ENCODE peak calls at places on chromosomes 2 and 18, in four cellular contexts. P, O, B and E are unnamed samples. For H3K4me1, the result is how much of the 10 kb centered on the place peaks cover.

GRCh38 chr2:177673602-177674595 is 281.3 kb downstream of the AGPS start:
- DNase-seq in P (no peak), O (no peak), B (no peak), E (no peak)

GRCh38 chr2:171706152-171706803 is 19.0 kb downstream of the DYNC1I2 start:
- DNase-seq in P (no peak), O (no peak), B (no peak), E (peak)

GRCh38 chr18:435940-436339 is 64.6 kb downstream of the COLEC12 start:
- DNase-seq in P (no peak), O (no peak), B (no peak), E (no peak)

GRCh38 chr2:65518751-65519150 is 86.4 kb upstream of the SPRED2 start:
- DNase-seq in P (no peak), O (no peak), B (no peak), E (no peak)

GRCh38 chr2:75729861-75730260 is 19.1 kb upstream of the GCFC2 start:
- DNase-seq in P (no peak), O (no peak), B (no peak), E (no peak)

GRCh38 chr2:212124597-212124996 is 414.0 kb downstream of the ERBB4 start:
- DNase-seq in P (no peak), O (no peak), B (no peak), E (no peak)

GRCh38 chr2:204628926-204629661 is 83.8 kb downstream of the PARD3B start:
- DNase-seq in P (no peak), O (no peak), B (no peak), E (no peak)

GRCh38 chr2:3805120-3805519 is 101.7 kb downstream of the DCDC2C start:
- DNase-seq in P (no peak), O (no peak), B (no peak), E (no peak)

GRCh38 chr18:22705328-22705727 is 227.8 kb upstream of the RBBP8 start:
- DNase-seq in P (no peak), O (no peak), B (no peak), E (no peak)

GRCh38 chr2:171149986-171150693 is 10.6 kb downstream of the TLK1 start:
- DNase-seq in P (no peak), O (no peak), B (no peak), E (no peak)

GRCh38 chr18:67475673-67476072 is 40.8 kb downstream of the DSEL start:
- DNase-seq in P (no peak), O (no peak), B (no peak), E (no peak)

GRCh38 chr2:186347472-186347871 is 138.6 kb upstream of the ZC3H15 start:
- DNase-seq in P (no peak), O (no peak), B (no peak), E (no peak)

GRCh38 chr2:165967746-165968145 is 14.2 kb upstream of the TTC21B start:
- DNase-seq in P (no peak), O (no peak), B (no peak), E (no peak)

GRCh38 chr2:88055049-88055435 is 541 bp downstream of the KRCC1 start:
- DNase-seq in P (no peak), O (peak), B (no peak), E (no peak)

GRCh38 chr2:170394988-170395387 is 217.0 kb downstream of the MYO3B start:
- DNase-seq in P (no peak), O (no peak), B (no peak), E (no peak)

DNA sequence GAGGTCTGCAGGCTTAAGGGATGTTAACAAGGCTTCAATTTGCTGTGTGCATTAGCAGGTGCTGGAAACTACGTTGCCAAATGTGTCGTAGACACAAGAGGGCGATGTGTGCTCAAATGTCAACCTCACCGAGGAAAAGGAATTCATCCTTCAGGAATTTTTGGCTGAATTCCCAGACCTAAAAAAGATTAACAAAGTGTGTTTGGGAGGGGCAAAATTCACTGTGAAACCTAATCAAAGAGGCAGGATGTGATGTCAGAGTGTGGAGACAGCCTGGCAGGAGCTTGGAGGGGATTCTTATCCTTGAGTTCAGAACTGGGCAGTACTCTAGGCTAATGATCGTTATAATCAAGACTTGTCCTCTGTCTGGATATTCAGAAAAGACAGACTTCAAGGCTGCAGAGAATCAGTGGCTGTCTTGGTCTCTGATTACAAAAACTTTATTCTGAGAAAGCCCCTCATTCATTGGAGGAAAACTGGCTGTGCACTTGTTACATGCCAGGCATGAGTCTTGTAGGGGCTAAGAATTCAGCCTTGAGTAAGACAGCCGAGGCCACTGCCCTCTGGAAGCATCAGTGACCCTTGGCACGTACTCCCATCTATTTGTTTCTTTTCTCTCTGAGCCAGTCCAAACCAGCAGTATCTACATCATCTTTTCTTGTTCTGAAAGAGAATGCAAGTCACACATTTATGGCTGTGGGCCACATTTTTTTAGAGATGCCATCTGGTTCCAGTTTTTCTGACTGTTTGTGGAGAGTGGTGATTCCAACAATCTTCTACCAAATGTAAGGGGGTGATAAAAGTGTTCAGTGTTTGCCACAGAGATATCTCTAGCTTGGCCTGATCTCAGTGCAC is 18.7 kb upstream of the SCYGR1 start:
- DNase-seq in P (no peak), O (peak), B (no peak), E (no peak)
- H3K27ac ChIP-seq in P (no peak), O (no peak), B (peak), E (no peak)

DNA sequence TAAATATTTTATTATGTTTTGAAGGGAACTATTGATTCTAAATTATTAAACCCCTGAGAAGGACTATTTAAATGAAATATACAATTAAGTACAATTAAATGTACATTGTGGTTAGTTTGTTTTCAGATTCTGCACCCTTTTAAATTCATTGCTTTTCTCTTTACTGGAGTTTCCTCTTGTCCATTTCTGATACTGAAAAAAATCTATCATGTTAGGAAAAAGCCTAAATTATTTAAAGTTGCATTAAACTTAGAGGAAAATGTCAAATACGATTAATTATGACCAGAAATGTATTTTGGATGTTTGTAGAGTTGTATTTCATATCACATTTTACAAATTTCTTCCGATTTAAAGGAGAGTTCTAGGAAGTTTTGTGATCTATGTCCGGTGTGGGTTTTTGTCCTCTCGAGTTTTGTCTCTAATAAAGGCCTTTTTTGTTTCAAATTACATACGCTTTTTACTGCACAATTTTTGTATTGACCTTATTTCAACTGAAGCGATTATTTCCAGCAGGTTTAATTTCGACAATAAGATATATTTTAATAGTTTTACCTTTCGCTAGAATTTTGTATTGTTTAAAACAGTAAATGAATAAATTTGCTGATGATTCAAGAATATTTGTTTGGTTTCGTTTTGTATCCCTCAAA is 3.2 kb upstream of the SATB2 start:
- DNase-seq in P (no peak), O (no peak), B (no peak), E (no peak)
- H3K4me1 ChIP-seq in P (under half), O (under half), B (under half), E (under half)

GRCh38 chr2:72887032-72887835 is at the start of gene SPR:
- DNase-seq in P (peak), O (peak), B (peak), E (peak)
- H3K4me3 ChIP-seq in P (peak), O (peak), B (peak), E (peak)

GRCh38 chr2:12317286-12317685 is 399.4 kb upstream of the TRIB2 start:
- DNase-seq in P (no peak), O (no peak), B (no peak), E (no peak)

GRCh38 chr2:12318427-12319057 is 398.2 kb upstream of the TRIB2 start:
- DNase-seq in P (no peak), O (no peak), B (no peak), E (no peak)

GRCh38 chr2:12317853-12318426 is 398.8 kb upstream of the TRIB2 start:
- DNase-seq in P (no peak), O (peak), B (no peak), E (no peak)

GRCh38 chr2:12315224-12315623 is 401.5 kb upstream of the TRIB2 start:
- DNase-seq in P (no peak), O (no peak), B (no peak), E (no peak)

GRCh38 chr2:12316464-12316863 is 400.3 kb upstream of the TRIB2 start:
- DNase-seq in P (no peak), O (no peak), B (no peak), E (no peak)
- H3K27ac ChIP-seq in P (no peak), O (no peak), B (no peak), E (no peak)

GRCh38 chr2:222300725-222301295 is 2.0 kb upstream of the PAX3 start:
- DNase-seq in P (no peak), O (no peak), B (no peak), E (no peak)

GRCh38 chr2:222301296-222301997 is 2.6 kb upstream of the PAX3 start:
- DNase-seq in P (no peak), O (no peak), B (no peak), E (no peak)

GRCh38 chr2:222298311-222299150 is at the start of gene PAX3:
- DNase-seq in P (no peak), O (no peak), B (peak), E (no peak)

GRCh38 chr2:222298000-222298310 is 843 bp downstream of the PAX3 start:
- DNase-seq in P (no peak), O (no peak), B (no peak), E (no peak)

GRCh38 chr2:222299926-222300724 is 1.3 kb upstream of the PAX3 start:
- DNase-seq in P (no peak), O (no peak), B (peak), E (no peak)
- H3K4me1 ChIP-seq in P (under half), O (under half), B (under half), E (under half)

DNA sequence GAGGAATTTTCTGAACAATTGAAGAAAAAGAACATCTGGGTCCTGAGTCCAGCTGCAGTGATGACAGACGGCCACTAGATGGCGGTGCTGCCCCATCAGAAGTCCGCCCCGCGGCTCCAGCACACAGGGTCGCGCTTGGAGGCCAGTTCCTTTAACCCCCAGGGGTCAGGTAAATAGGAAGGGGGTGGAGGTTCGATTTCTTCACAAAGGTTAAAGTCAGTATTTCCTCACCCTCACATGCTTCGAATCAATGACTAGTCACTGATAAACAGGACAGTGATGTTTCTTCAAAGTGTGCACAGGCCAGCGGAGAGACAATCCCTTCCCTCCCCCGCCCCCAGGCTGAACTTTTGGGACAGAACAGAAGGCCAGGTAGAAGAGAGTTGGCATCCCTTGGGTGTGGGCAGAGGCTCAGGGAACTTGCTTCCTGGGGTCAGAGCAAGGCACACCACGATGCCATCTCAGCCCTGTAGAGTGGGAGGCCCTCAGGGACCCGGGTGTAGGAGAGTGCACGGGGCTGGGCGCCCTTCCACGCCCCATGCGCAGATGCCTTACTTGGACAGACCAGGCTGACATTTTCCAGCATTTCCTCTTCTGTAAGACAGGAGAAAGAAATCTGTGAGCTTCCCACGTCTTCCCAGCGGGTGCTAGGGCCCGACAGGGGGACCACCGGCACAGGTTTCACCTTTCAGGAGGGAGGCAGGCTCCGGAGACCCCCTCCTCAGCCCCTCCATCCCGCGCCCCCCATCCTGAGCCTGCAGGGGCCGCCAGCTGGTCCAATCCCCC is 722 bp downstream of the APOB start:
- DNase-seq in P (peak), O (peak), B (peak), E (peak)
- H3K4me3 ChIP-seq in P (no peak), O (no peak), B (peak), E (no peak)

GRCh38 chr2:72819501-72819900 is 6.3 kb downstream of the EXOC6B start:
- DNase-seq in P (no peak), O (no peak), B (no peak), E (no peak)

GRCh38 chr2:72815655-72816268 is 10.1 kb downstream of the EXOC6B start:
- DNase-seq in P (no peak), O (no peak), B (no peak), E (no peak)

GRCh38 chr2:72809095-72809494 is 16.7 kb downstream of the EXOC6B start:
- DNase-seq in P (no peak), O (no peak), B (no peak), E (no peak)

GRCh38 chr2:72810165-72810564 is 15.7 kb downstream of the EXOC6B start:
- DNase-seq in P (no peak), O (no peak), B (no peak), E (no peak)

DNA sequence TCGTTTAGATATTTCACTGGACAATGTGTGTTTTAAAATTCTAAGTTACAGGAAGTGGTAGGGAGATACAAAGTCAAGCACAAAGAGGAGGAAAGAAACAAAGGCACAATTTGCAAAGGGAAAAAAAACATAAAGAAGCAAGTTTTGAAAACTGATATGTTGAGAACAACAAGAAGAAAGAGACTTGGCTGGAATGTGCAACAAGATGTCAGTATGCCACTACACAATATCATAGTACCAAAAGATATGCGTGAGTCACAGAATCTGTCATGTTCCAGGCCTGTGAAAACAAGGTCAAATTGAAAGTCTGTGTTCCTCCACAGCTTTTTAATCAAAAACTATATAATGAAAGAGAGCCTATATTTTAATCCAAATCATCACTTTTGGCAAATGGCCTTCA is 12.0 kb downstream of the EXOC6B start:
- DNase-seq in P (no peak), O (no peak), B (no peak), E (no peak)
- H3K27ac ChIP-seq in P (no peak), O (no peak), B (no peak), E (no peak)

DNA sequence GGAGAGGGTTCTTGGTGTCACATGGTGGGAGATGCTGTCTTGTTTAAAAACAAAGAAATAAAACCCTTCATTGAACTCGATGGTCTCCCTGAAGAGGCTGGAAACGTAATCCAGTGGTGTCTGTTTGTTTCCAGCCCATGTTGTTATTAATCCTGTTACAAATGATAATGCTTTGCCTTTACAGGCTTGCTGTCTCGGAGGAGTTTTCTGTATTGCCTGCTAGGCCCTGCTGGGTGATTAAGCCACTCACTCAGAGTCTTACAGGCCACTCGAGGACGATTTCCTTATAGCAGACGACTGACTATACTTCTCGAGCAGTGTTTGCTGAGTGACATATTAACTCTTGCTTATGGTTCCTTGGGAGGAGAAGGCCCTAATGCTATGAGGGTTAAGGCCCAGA is 100.4 kb upstream of the MGAT5 start:
- DNase-seq in P (no peak), O (no peak), B (no peak), E (no peak)
- H3K4me1 ChIP-seq in P (under half), O (under half), B (under half), E (under half)

GRCh38 chr2:38098351-38099095 is 22.6 kb upstream of the CYP1B1 start:
- DNase-seq in P (no peak), O (no peak), B (no peak), E (no peak)
- H3K4me3 ChIP-seq in P (no peak), O (peak), B (peak), E (no peak)